ENCODE peak calls at places on chromosomes 5 and 9, in seven cellular contexts. N is CD8-positive, alpha-beta T cell; O is HuH-7.5; B is hypothalamus; F is Ammon's horn; P is ecto neural progenitor cell; C is aorta. Z is an unnamed sample.
A peak's percentile ranks its signal among the peaks of the same experiment; 100 is the strongest.

GRCh38 chr5:33781286-33781685 is 110.5 kb downstream of the ADAMTS12 start:
- DNase-seq in N (no peak), O (no peak), B (no peak), F (no peak), P (no peak), C (no peak), Z (no peak)

GRCh38 chr5:135553688-135554462 is 18.1 kb upstream of the NEUROG1 start:
- DNase-seq in N (no peak), O (peak; percentile 51), B (peak; percentile 27), F (peak; percentile 43), P (no peak), C (no peak), Z (peak; percentile 31)

GRCh38 chr9:95463145-95464060 is 53.4 kb downstream of the PTCH1 start:
- DNase-seq in N (no peak), O (no peak), B (no peak), F (no peak), P (no peak), C (no peak), Z (no peak)

GRCh38 chr9:137705443-137705863 is 86.6 kb downstream of the EHMT1 start:
- DNase-seq in N (peak; percentile 26), O (no peak), B (no peak), F (no peak), P (no peak), C (no peak), Z (no peak)

GRCh38 chr5:149150457-149150856 is 9.2 kb downstream of the ABLIM3 start:
- DNase-seq in N (no peak), O (no peak), B (no peak), F (no peak), P (no peak), C (no peak), Z (no peak)

GRCh38 chr9:92385001-92385400 is 19.4 kb downstream of the OGN start:
- DNase-seq in N (no peak), O (no peak), B (no peak), F (no peak), P (no peak), C (no peak), Z (no peak)

GRCh38 chr5:135883441-135883840 is 12.2 kb downstream of the IL9 start:
- DNase-seq in N (no peak), O (no peak), B (no peak), F (no peak), P (no peak), C (no peak), Z (no peak)

GRCh38 chr9:591292-591691 is 250.2 kb upstream of the DMRT1 start:
- DNase-seq in N (no peak), O (no peak), B (no peak), F (no peak), P (no peak), C (no peak), Z (no peak)

GRCh38 chr9:29001006-29001405 is 1427.7 kb upstream of the C9orf72 start:
- DNase-seq in N (no peak), O (no peak), B (no peak), F (no peak), P (no peak), C (no peak), Z (no peak)

GRCh38 chr5:138212828-138213160 is 329 bp downstream of the CDC23 start:
- DNase-seq in N (no peak), O (no peak), B (no peak), F (no peak), P (no peak), C (no peak), Z (no peak)

GRCh38 chr5:74040065-74040551 is 414.1 kb downstream of the ARHGEF28 start:
- DNase-seq in N (no peak), O (no peak), B (no peak), F (no peak), P (no peak), C (no peak), Z (no peak)

GRCh38 chr5:77230727-77231469 is 20.4 kb downstream of the PDE8B start:
- DNase-seq in N (no peak), O (no peak), B (no peak), F (no peak), P (no peak), C (no peak), Z (no peak)

GRCh38 chr5:7755958-7756357 is 95.0 kb downstream of the CFAP90 start:
- DNase-seq in N (no peak), O (no peak), B (no peak), F (no peak), P (no peak), C (no peak), Z (no peak)

GRCh38 chr5:136149891-136150290 is 17.2 kb downstream of the SMAD5 start:
- DNase-seq in N (no peak), O (no peak), B (no peak), F (no peak), P (no peak), C (no peak), Z (no peak)

Z was measured in HepG2.